ENCODE peak calls at places on chromosome 16, in four cellular contexts. One of them, this sample, is unnamed.

GRCh38 chr16:89193021-89193575 is 7.2 kb downstream of the SLC22A31 start:
- DNase-seq in astrocyte of the cerebellum: no peak
- DNase-seq in CD14-positive monocyte: peak
- DNase-seq in Peyer's patch: no peak
- DNase-seq in this sample: no peak

GRCh38 chr16:78249056-78249455 is 149.6 kb downstream of the WWOX start:
- DNase-seq in Peyer's patch: peak
- DNase-seq in CD14-positive monocyte: no peak
- DNase-seq in astrocyte of the cerebellum: no peak
- DNase-seq in this sample: no peak

GRCh38 chr16:66953462-66954096 is 7.5 kb upstream of the CES3 start:
- DNase-seq in Peyer's patch: peak
- DNase-seq in astrocyte of the cerebellum: no peak
- DNase-seq in CD14-positive monocyte: no peak
- DNase-seq in this sample: no peak

GRCh38 chr16:8878523-8878911 is 3.6 kb upstream of the LITAFD start:
- DNase-seq in CD14-positive monocyte: no peak
- DNase-seq in Peyer's patch: no peak
- DNase-seq in astrocyte of the cerebellum: no peak
- DNase-seq in this sample: no peak

GRCh38 chr16:2324296-2324859 is 16.1 kb downstream of the ABCA3 start:
- DNase-seq in astrocyte of the cerebellum: no peak
- DNase-seq in Peyer's patch: no peak
- DNase-seq in CD14-positive monocyte: no peak
- DNase-seq in this sample: no peak

GRCh38 chr16:46790599-46791270 is 40.2 kb downstream of the C16orf87 start:
- DNase-seq in Peyer's patch: no peak
- DNase-seq in astrocyte of the cerebellum: no peak
- DNase-seq in CD14-positive monocyte: no peak
- DNase-seq in this sample: no peak

GRCh38 chr16:53545433-53545832 is 42.4 kb upstream of the AKTIP start:
- DNase-seq in astrocyte of the cerebellum: no peak
- DNase-seq in CD14-positive monocyte: no peak
- DNase-seq in Peyer's patch: peak
- DNase-seq in this sample: no peak

GRCh38 chr16:22262460-22262859 is 34.7 kb upstream of the POLR3E start:
- DNase-seq in astrocyte of the cerebellum: no peak
- DNase-seq in CD14-positive monocyte: no peak
- DNase-seq in Peyer's patch: no peak
- DNase-seq in this sample: no peak

GRCh38 chr16:5455110-5455509 is 357.5 kb upstream of the EEF2KMT start:
- DNase-seq in astrocyte of the cerebellum: no peak
- DNase-seq in Peyer's patch: no peak
- DNase-seq in CD14-positive monocyte: no peak
- DNase-seq in this sample: no peak

GRCh38 chr16:74651841-74652240 is 14.8 kb downstream of the RFWD3 start:
- DNase-seq in astrocyte of the cerebellum: no peak
- DNase-seq in CD14-positive monocyte: no peak
- DNase-seq in Peyer's patch: no peak
- DNase-seq in this sample: no peak

GRCh38 chr16:87273471-87274030 is 43.6 kb downstream of the C16orf95 start:
- DNase-seq in CD14-positive monocyte: no peak
- DNase-seq in astrocyte of the cerebellum: no peak
- DNase-seq in Peyer's patch: no peak
- DNase-seq in this sample: no peak

GRCh38 chr16:54504372-54504771 is 217.8 kb upstream of the IRX3 start:
- DNase-seq in Peyer's patch: no peak
- DNase-seq in astrocyte of the cerebellum: no peak
- DNase-seq in CD14-positive monocyte: no peak
- DNase-seq in this sample: no peak

GRCh38 chr16:83685615-83686165 is 122.1 kb upstream of the HSBP1 start:
- DNase-seq in CD14-positive monocyte: no peak
- DNase-seq in astrocyte of the cerebellum: no peak
- DNase-seq in Peyer's patch: no peak
- DNase-seq in this sample: no peak

GRCh38 chr16:48334325-48334724 is 50.9 kb downstream of the SIAH1 start:
- DNase-seq in CD14-positive monocyte: no peak
- DNase-seq in Peyer's patch: no peak
- DNase-seq in astrocyte of the cerebellum: no peak
- DNase-seq in this sample: no peak

GRCh38 chr16:81582655-81583441 is 138.2 kb downstream of the CMIP start:
- DNase-seq in Peyer's patch: peak
- DNase-seq in CD14-positive monocyte: no peak
- DNase-seq in astrocyte of the cerebellum: no peak
- DNase-seq in this sample: no peak

GRCh38 chr16:87435399-87436224 is 43.5 kb downstream of the MAP1LC3B start:
- DNase-seq in CD14-positive monocyte: no peak
- DNase-seq in astrocyte of the cerebellum: peak
- DNase-seq in Peyer's patch: no peak
- DNase-seq in this sample: no peak

GRCh38 chr16:55406651-55407050 is 72.3 kb upstream of the MMP2 start:
- DNase-seq in astrocyte of the cerebellum: no peak
- DNase-seq in CD14-positive monocyte: no peak
- DNase-seq in Peyer's patch: no peak
- DNase-seq in this sample: no peak

GRCh38 chr16:48720266-48720665 is 110.3 kb upstream of the N4BP1 start:
- DNase-seq in astrocyte of the cerebellum: peak
- DNase-seq in CD14-positive monocyte: no peak
- DNase-seq in Peyer's patch: no peak
- DNase-seq in this sample: no peak

GRCh38 chr16:54040975-54041374 is 245.6 kb downstream of the IRX3 start:
- DNase-seq in astrocyte of the cerebellum: no peak
- DNase-seq in Peyer's patch: no peak
- DNase-seq in CD14-positive monocyte: no peak
- DNase-seq in this sample: no peak

GRCh38 chr16:82657786-82658185 is 31.0 kb downstream of the CDH13 start:
- DNase-seq in Peyer's patch: no peak
- DNase-seq in astrocyte of the cerebellum: no peak
- DNase-seq in CD14-positive monocyte: no peak
- DNase-seq in this sample: no peak

GRCh38 chr16:19361587-19361986 is 56.1 kb upstream of the TMC5 start:
- DNase-seq in Peyer's patch: no peak
- DNase-seq in CD14-positive monocyte: no peak
- DNase-seq in astrocyte of the cerebellum: no peak
- DNase-seq in this sample: no peak

GRCh38 chr16:23801387-23801786 is 34.4 kb upstream of the PRKCB start:
- DNase-seq in astrocyte of the cerebellum: peak
- DNase-seq in CD14-positive monocyte: peak
- DNase-seq in Peyer's patch: peak
- DNase-seq in this sample: peak

DNA sequence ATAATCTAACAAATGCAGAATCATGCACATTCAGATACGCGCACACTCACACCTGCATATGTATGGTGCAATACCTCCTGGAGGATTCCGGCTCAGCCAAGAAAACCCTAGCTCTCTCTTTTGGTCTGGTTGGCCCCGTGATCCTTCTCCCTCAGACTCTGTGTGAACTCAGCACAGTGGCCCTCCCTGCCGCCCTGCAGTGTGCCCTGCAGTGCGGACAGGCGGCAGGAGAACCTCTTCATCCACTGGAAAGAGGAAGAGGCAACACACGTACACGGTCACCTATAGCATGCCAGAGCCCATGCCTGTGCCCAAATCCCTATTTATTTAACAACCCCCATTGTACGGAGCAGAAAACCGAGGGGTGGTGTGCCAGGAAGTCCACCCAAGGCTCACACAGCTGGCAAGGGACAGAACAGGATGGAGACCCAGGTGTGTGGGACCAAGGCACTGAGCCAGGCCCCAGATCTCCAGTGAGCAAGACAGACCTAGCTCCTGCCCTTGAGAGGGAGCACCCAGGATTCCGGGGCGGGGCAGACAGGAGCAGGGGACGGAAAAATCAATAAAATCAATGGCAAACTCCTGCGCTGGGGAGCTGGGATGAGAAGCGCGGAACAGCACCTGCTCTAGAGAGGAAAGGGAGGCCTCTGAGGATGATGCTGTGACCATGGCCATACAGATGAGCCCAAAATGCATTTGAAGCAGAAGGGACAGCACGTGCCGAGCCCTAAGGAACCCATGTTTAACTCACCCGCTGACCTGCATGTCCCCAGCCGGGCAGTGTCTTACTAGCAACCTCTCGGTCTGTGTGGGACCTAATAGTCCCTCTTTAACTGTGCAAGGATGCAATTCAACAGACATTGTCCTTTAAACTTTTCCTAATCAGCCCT is 54.7 kb upstream of the CIBAR2 start:
- DNase-seq in Peyer's patch: no peak
- DNase-seq in astrocyte of the cerebellum: no peak
- DNase-seq in CD14-positive monocyte: no peak
- DNase-seq in this sample: no peak
- TF ChIP-seq CTCF in Peyer's patch: no peak
- TF ChIP-seq CTCF in astrocyte of the cerebellum: no peak
- TF ChIP-seq CTCF in CD14-positive monocyte: no peak
- TF ChIP-seq CTCF in this sample: no peak

DNA sequence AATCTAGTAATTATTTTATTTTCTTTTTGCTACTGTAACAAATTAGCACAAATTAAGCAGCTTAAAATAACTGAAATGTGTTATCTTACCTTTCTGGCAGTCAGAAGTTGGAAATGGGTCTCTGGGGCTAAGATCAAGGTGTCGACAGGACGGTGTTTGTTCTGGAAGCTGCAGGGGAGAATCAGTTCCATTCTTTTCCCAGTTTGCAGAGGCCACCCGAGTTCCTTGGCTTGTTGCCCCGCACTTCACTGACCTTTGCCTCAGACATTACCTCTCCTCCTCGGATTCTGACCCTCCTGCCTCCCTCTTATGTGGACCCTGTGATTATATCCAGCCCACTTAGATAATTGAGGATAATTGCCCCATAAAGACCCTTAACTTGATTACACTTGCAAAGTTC is 61.0 kb upstream of the MAF start:
- DNase-seq in astrocyte of the cerebellum: no peak
- DNase-seq in Peyer's patch: no peak
- DNase-seq in CD14-positive monocyte: no peak
- DNase-seq in this sample: no peak
- TF ChIP-seq CTCF in astrocyte of the cerebellum: no peak
- TF ChIP-seq CTCF in Peyer's patch: no peak
- TF ChIP-seq CTCF in CD14-positive monocyte: no peak
- TF ChIP-seq CTCF in this sample: no peak

GRCh38 chr16:72195609-72196008 is 23.7 kb upstream of the PMFBP1 start:
- DNase-seq in astrocyte of the cerebellum: no peak
- DNase-seq in Peyer's patch: no peak
- DNase-seq in CD14-positive monocyte: no peak
- DNase-seq in this sample: no peak
- TF ChIP-seq CTCF in astrocyte of the cerebellum: no peak
- TF ChIP-seq CTCF in Peyer's patch: no peak
- TF ChIP-seq CTCF in CD14-positive monocyte: no peak
- TF ChIP-seq CTCF in this sample: no peak

GRCh38 chr16:58026705-58027340 is 1.3 kb downstream of the MMP15 start:
- DNase-seq in Peyer's patch: no peak
- DNase-seq in astrocyte of the cerebellum: no peak
- DNase-seq in CD14-positive monocyte: no peak
- DNase-seq in this sample: no peak

GRCh38 chr16:58028168-58028455 is 2.6 kb downstream of the MMP15 start:
- DNase-seq in astrocyte of the cerebellum: no peak
- DNase-seq in CD14-positive monocyte: no peak
- DNase-seq in Peyer's patch: no peak
- DNase-seq in this sample: no peak

GRCh38 chr16:58028541-58029070 is 3.1 kb downstream of the MMP15 start:
- DNase-seq in Peyer's patch: no peak
- DNase-seq in CD14-positive monocyte: no peak
- DNase-seq in astrocyte of the cerebellum: no peak
- DNase-seq in this sample: no peak

GRCh38 chr16:58026139-58026704 is 668 bp downstream of the MMP15 start:
- DNase-seq in Peyer's patch: no peak
- DNase-seq in CD14-positive monocyte: no peak
- DNase-seq in astrocyte of the cerebellum: no peak
- DNase-seq in this sample: no peak

GRCh38 chr16:58027341-58028167 is 2.0 kb downstream of the MMP15 start:
- DNase-seq in astrocyte of the cerebellum: no peak
- DNase-seq in Peyer's patch: peak
- DNase-seq in CD14-positive monocyte: no peak
- DNase-seq in this sample: no peak
- TF ChIP-seq CTCF in astrocyte of the cerebellum: no peak
- TF ChIP-seq CTCF in Peyer's patch: no peak
- TF ChIP-seq CTCF in CD14-positive monocyte: no peak
- TF ChIP-seq CTCF in this sample: no peak

GRCh38 chr16:14037960-14038359 is 33.2 kb upstream of the MRTFB start:
- DNase-seq in astrocyte of the cerebellum: no peak
- DNase-seq in CD14-positive monocyte: no peak
- DNase-seq in Peyer's patch: no peak
- DNase-seq in this sample: no peak

GRCh38 chr16:14035092-14035491 is 36.0 kb upstream of the MRTFB start:
- DNase-seq in CD14-positive monocyte: no peak
- DNase-seq in Peyer's patch: no peak
- DNase-seq in astrocyte of the cerebellum: no peak
- DNase-seq in this sample: no peak

GRCh38 chr16:14042706-14043105 is 28.4 kb upstream of the MRTFB start:
- DNase-seq in CD14-positive monocyte: no peak
- DNase-seq in astrocyte of the cerebellum: no peak
- DNase-seq in Peyer's patch: peak
- DNase-seq in this sample: no peak

GRCh38 chr16:14041164-14041563 is 30.0 kb upstream of the MRTFB start:
- DNase-seq in CD14-positive monocyte: no peak
- DNase-seq in Peyer's patch: no peak
- DNase-seq in astrocyte of the cerebellum: no peak
- DNase-seq in this sample: no peak

GRCh38 chr16:14036869-14037268 is 34.2 kb upstream of the MRTFB start:
- DNase-seq in astrocyte of the cerebellum: no peak
- DNase-seq in Peyer's patch: peak
- DNase-seq in CD14-positive monocyte: no peak
- DNase-seq in this sample: no peak
- TF ChIP-seq CTCF in astrocyte of the cerebellum: no peak
- TF ChIP-seq CTCF in Peyer's patch: no peak
- TF ChIP-seq CTCF in CD14-positive monocyte: no peak
- TF ChIP-seq CTCF in this sample: no peak

DNA sequence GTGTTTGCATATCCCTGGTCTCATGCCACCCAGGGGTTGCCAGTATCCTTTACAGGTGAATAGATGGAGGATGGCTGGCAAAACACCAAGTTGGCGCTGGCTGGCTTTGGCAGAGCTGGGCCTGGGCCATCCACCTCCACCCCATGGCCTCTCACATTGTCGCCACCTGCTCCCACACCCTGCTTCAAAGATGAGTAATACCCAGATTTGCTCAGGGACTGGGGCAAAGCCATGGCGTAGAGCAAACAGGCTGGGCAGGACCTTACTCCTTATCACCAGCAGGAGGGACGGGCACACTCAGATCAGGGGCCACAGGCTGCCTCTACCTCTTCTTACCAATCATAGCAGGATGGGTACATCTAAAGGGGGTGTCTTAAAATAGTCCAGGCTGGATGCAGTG is 24.3 kb downstream of the PLA2G10 start:
- DNase-seq in astrocyte of the cerebellum: no peak
- DNase-seq in Peyer's patch: peak
- DNase-seq in CD14-positive monocyte: no peak
- DNase-seq in this sample: no peak
- TF ChIP-seq CTCF in astrocyte of the cerebellum: no peak
- TF ChIP-seq CTCF in Peyer's patch: no peak
- TF ChIP-seq CTCF in CD14-positive monocyte: no peak
- TF ChIP-seq CTCF in this sample: no peak

This sample was measured in omental fat pad.